ENCODE peak calls at places on chromosomes 5 and 9, in nine cellular contexts. L is activated T-helper 1 cell treated with anti-CD3 and anti-CD28 coated beads, Interleukin-2, amount 50 U/mL, for 16 hours; G is substantia nigra; T is cardiac muscle cell; I is AML-193; H is endothelial cell; E is kidney epithelial cell; U is ovary; S is GM19239. C is an unnamed sample.

GRCh38 chr5:14871084-14871572 is 450 bp downstream of the ANKH start:
- DNase-seq in L (no peak), G (no peak), T (no peak), I (no peak), H (no peak), E (no peak), U (peak), S (peak), C (no peak)

GRCh38 chr9:82454509-82455190 is 466.1 kb downstream of the SPATA31D1 start:
- DNase-seq in L (no peak), G (no peak), T (no peak), I (no peak), H (no peak), E (no peak), U (no peak), S (no peak), C (no peak)

GRCh38 chr5:14900661-14901461 is 29.3 kb upstream of the ANKH start:
- DNase-seq in L (no peak), G (no peak), T (peak), I (no peak), H (peak), E (no peak), U (no peak), S (no peak), C (no peak)

GRCh38 chr5:167072225-167072624 is 1219.2 kb upstream of the WWC1 start:
- DNase-seq in L (no peak), G (no peak), T (no peak), I (no peak), H (no peak), E (no peak), U (no peak), S (no peak), C (no peak)

GRCh38 chr9:136799079-136799853 is 3.1 kb downstream of the CCDC183 start:
- DNase-seq in L (no peak), G (no peak), T (peak), I (no peak), H (no peak), E (no peak), U (no peak), S (no peak), C (no peak)

GRCh38 chr9:124212381-124213050 is 45.2 kb upstream of the NEK6 start:
- DNase-seq in L (no peak), G (no peak), T (no peak), I (no peak), H (no peak), E (peak), U (no peak), S (no peak), C (peak)

GRCh38 chr5:126917918-126918623 is 112.3 kb downstream of the MARCHF3 start:
- DNase-seq in L (no peak), G (no peak), T (no peak), I (no peak), H (no peak), E (peak), U (no peak), S (no peak), C (peak)

GRCh38 chr9:131743501-131743900 is 3.6 kb upstream of the RAPGEF1 start:
- DNase-seq in L (no peak), G (no peak), T (no peak), I (no peak), H (no peak), E (no peak), U (no peak), S (no peak), C (no peak)

GRCh38 chr9:93225417-93225816 is 41.5 kb downstream of the WNK2 start:
- DNase-seq in L (no peak), G (no peak), T (no peak), I (no peak), H (no peak), E (no peak), U (no peak), S (no peak), C (no peak)

GRCh38 chr9:121751686-121752445 is 100.4 kb downstream of the DAB2IP start:
- DNase-seq in L (no peak), G (no peak), T (peak), I (no peak), H (no peak), E (no peak), U (peak), S (no peak), C (no peak)

GRCh38 chr9:69347607-69348006 is 22.6 kb downstream of the ENTREP1 start:
- DNase-seq in L (no peak), G (no peak), T (no peak), I (no peak), H (no peak), E (no peak), U (no peak), S (no peak), C (no peak)

GRCh38 chr5:1542755-1543154 is 19.0 kb upstream of the LPCAT1 start:
- DNase-seq in L (no peak), G (no peak), T (no peak), I (no peak), H (no peak), E (peak), U (no peak), S (no peak), C (no peak)

GRCh38 chr5:151196556-151197290 is 27.2 kb downstream of the CCDC69 start:
- DNase-seq in L (no peak), G (no peak), T (no peak), I (no peak), H (no peak), E (no peak), U (no peak), S (peak), C (no peak)

GRCh38 chr9:99350461-99350860 is 128.4 kb downstream of the SEC61B start:
- DNase-seq in L (no peak), G (no peak), T (no peak), I (no peak), H (no peak), E (no peak), U (no peak), S (no peak), C (no peak)

GRCh38 chr9:71279188-71279739 is 157.8 kb upstream of the TRPM3 start:
- DNase-seq in L (no peak), G (no peak), T (no peak), I (no peak), H (no peak), E (no peak), U (no peak), S (no peak), C (no peak)

GRCh38 chr9:6133346-6134063 is 82.1 kb upstream of the IL33 start:
- DNase-seq in L (no peak), G (no peak), T (no peak), I (peak), H (no peak), E (peak), U (no peak), S (peak), C (no peak)

GRCh38 chr5:144504929-144505578 is 334.4 kb downstream of the KCTD16 start:
- DNase-seq in L (no peak), G (no peak), T (peak), I (no peak), H (no peak), E (no peak), U (no peak), S (no peak), C (no peak)

GRCh38 chr9:78539904-78540303 is 243.0 kb downstream of the PSAT1 start:
- DNase-seq in L (no peak), G (no peak), T (no peak), I (no peak), H (no peak), E (peak), U (no peak), S (no peak), C (no peak)

GRCh38 chr5:163943546-163943945 is 438.1 kb downstream of the MAT2B start:
- DNase-seq in L (no peak), G (no peak), T (no peak), I (no peak), H (no peak), E (no peak), U (no peak), S (no peak), C (no peak)

GRCh38 chr5:69444127-69444754 is 29.3 kb downstream of the MARVELD2 start:
- DNase-seq in L (no peak), G (no peak), T (no peak), I (no peak), H (no peak), E (peak), U (no peak), S (no peak), C (no peak)

GRCh38 chr9:111001471-111001870 is 36.8 kb downstream of the LPAR1 start:
- DNase-seq in L (no peak), G (no peak), T (no peak), I (peak), H (no peak), E (no peak), U (no peak), S (no peak), C (no peak)

GRCh38 chr9:121735065-121735791 is 83.8 kb downstream of the DAB2IP start:
- DNase-seq in L (no peak), G (no peak), T (peak), I (no peak), H (peak), E (no peak), U (no peak), S (peak), C (peak)

GRCh38 chr5:17497446-17497845 is 585 bp upstream of the TAF11L2 start:
- DNase-seq in L (no peak), G (no peak), T (no peak), I (no peak), H (no peak), E (no peak), U (no peak), S (no peak), C (no peak)

GRCh38 chr5:106797996-106798395 is 872.7 kb downstream of the EFNA5 start:
- DNase-seq in L (no peak), G (no peak), T (no peak), I (no peak), H (no peak), E (no peak), U (no peak), S (no peak), C (no peak)

GRCh38 chr5:142551242-142552067 is 134.4 kb downstream of the FGF1 start:
- DNase-seq in L (no peak), G (no peak), T (peak), I (no peak), H (peak), E (no peak), U (no peak), S (no peak), C (no peak)

GRCh38 chr9:100581661-100582060 is 3.8 kb downstream of the CAVIN4 start:
- DNase-seq in L (no peak), G (no peak), T (no peak), I (no peak), H (no peak), E (no peak), U (no peak), S (no peak), C (no peak)

GRCh38 chr9:95138474-95138873 is 179.0 kb downstream of the FANCC start:
- DNase-seq in L (no peak), G (no peak), T (no peak), I (no peak), H (no peak), E (no peak), U (no peak), S (no peak), C (no peak)

GRCh38 chr5:149271717-149272558 is at the start of gene AFAP1L1:
- DNase-seq in L (no peak), G (no peak), T (peak), I (no peak), H (peak), E (no peak), U (peak), S (no peak), C (no peak)

GRCh38 chr9:74138182-74138581 is 359.0 kb upstream of the RORB start:
- DNase-seq in L (no peak), G (no peak), T (no peak), I (no peak), H (no peak), E (no peak), U (no peak), S (no peak), C (no peak)

GRCh38 chr5:179345429-179346321 is at the start of gene ADAMTS2:
- DNase-seq in L (no peak), G (no peak), T (peak), I (no peak), H (no peak), E (no peak), U (peak), S (no peak), C (no peak)

GRCh38 chr5:127892467-127893207 is 189.4 kb downstream of the CCDC192 start:
- DNase-seq in L (no peak), G (no peak), T (no peak), I (no peak), H (no peak), E (no peak), U (no peak), S (no peak), C (peak)

GRCh38 chr9:35520404-35520790 is 30.5 kb downstream of the RUSC2 start:
- DNase-seq in L (no peak), G (no peak), T (no peak), I (no peak), H (no peak), E (no peak), U (no peak), S (no peak), C (no peak)

GRCh38 chr5:96037128-96037527 is 75.5 kb upstream of the ELL2 start:
- DNase-seq in L (no peak), G (no peak), T (no peak), I (no peak), H (no peak), E (no peak), U (no peak), S (no peak), C (no peak)

GRCh38 chr9:124342946-124343485 is 72.2 kb downstream of the PSMB7 start:
- DNase-seq in L (no peak), G (peak), T (no peak), I (no peak), H (no peak), E (peak), U (peak), S (no peak), C (peak)

GRCh38 chr9:136679431-136679941 is 7.8 kb downstream of the AGPAT2 start:
- DNase-seq in L (no peak), G (no peak), T (no peak), I (no peak), H (no peak), E (no peak), U (no peak), S (no peak), C (no peak)

GRCh38 chr9:70880523-70880922 is 240.9 kb downstream of the TRPM3 start:
- DNase-seq in L (no peak), G (no peak), T (no peak), I (no peak), H (no peak), E (no peak), U (no peak), S (no peak), C (no peak)

GRCh38 chr5:142262683-142263082 is 62.1 kb downstream of the SPRY4 start:
- DNase-seq in L (no peak), G (no peak), T (no peak), I (no peak), H (no peak), E (no peak), U (no peak), S (no peak), C (no peak)